ENCODE peak calls at places on chromosomes 11 and 22, in five cellular contexts. M is H7, P is GM06990, I is astrocyte of the cerebellum, W is mesenchymal stem cell. S is an unnamed sample.

GRCh38 chr11:127106938-127107337 is 106.4 kb upstream of the KIRREL3 start:
- DNase-seq in M (no peak), P (no peak), I (no peak), W (no peak), S (no peak)

GRCh38 chr11:119484741-119485605 is 62.0 kb upstream of the THY1 start:
- DNase-seq in M (peak), P (no peak), I (no peak), W (no peak), S (peak)

GRCh38 chr11:22165087-22165486 is 27.8 kb upstream of the ANO5 start:
- DNase-seq in M (no peak), P (no peak), I (no peak), W (no peak), S (no peak)

GRCh38 chr11:60288531-60288930 is 8.1 kb downstream of the MS4A4A start:
- DNase-seq in M (no peak), P (no peak), I (no peak), W (no peak), S (no peak)

GRCh38 chr11:45664376-45665205 is 831 bp downstream of the CHST1 start:
- DNase-seq in M (peak), P (no peak), I (no peak), W (no peak), S (no peak)

GRCh38 chr11:111521132-111521531 is 6.6 kb downstream of the HOATZ start:
- DNase-seq in M (no peak), P (no peak), I (no peak), W (no peak), S (no peak)

GRCh38 chr22:42277988-42278776 is 7.7 kb upstream of the TCF20 start:
- DNase-seq in M (peak), P (no peak), I (no peak), W (no peak), S (peak)

GRCh38 chr11:115301029-115301428 is 203.2 kb downstream of the CADM1 start:
- DNase-seq in M (no peak), P (no peak), I (no peak), W (no peak), S (no peak)

GRCh38 chr11:113937918-113938317 is 33.3 kb downstream of the HTR3B start:
- DNase-seq in M (no peak), P (no peak), I (no peak), W (no peak), S (no peak)

GRCh38 chr11:113934797-113935196 is 30.2 kb downstream of the HTR3B start:
- DNase-seq in M (no peak), P (no peak), I (no peak), W (no peak), S (no peak)

GRCh38 chr11:113935858-113936257 is 31.3 kb downstream of the HTR3B start:
- DNase-seq in M (no peak), P (no peak), I (no peak), W (no peak), S (no peak)

DNA sequence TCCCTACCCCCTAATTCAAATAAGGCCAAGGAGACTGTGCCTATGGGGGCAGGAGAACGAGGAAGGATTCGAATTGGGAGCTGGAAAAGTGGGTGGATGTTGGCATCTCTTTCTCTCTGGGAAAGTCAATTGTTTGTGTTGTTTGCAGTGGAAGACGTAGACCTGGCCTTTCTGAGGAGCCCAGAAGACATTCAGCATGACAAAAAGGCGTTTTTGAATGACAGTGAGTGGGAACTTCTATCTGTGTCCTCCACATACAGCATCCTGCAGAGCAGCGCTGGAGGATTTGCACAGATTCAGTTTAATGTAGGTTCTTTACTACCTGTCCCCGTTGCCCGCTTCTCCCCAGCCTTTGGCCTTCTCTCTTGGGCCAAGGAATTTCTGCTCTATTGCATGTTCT is 28.2 kb downstream of the HTR3B start:
- DNase-seq in M (peak), P (no peak), I (no peak), W (no peak), S (no peak)
- H3K4me3 ChIP-seq in M (no peak), P (no peak), I (no peak), W (no peak), S (no peak)

GRCh38 chr22:25700996-25701815 is 40.8 kb upstream of the MYO18B start:
- DNase-seq in M (no peak), P (no peak), I (no peak), W (no peak), S (no peak)
- H3K4me3 ChIP-seq in M (no peak), P (no peak), I (no peak), W (peak), S (no peak)

DNA sequence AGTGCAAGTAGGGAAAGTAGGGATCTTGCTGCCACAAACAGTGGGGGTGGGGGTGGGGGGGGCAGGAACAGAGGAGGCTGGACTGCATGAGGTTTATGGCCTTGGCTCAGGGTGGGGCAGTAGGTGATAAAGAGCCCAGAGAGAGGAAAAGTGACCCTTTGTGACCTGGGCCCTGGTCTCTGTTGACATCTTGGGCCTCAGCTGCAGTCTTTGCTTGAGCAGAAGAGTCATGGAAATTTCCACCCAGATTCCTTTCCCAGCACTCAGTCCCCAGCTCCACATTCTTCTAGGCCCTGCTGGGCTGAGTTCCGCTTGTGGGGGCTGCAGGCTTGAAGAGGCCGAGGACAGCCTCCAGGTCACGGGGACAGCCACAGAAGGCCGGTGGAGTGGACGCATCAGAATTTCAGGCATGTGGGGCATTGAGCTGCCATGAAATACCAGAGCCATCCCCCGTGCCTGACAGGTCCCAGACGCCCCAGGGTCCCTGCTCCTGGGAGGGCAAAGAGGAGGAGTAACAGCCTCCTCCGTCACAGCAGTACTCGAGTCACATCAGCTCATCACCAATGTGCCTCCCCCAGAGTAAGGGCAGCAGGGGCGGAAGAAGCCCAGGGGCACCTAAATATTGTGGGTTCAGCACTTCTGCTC is 9.7 kb upstream of the MALAT1 start:
- DNase-seq in M (no peak), P (no peak), I (no peak), W (peak), S (no peak)
- H3K4me3 ChIP-seq in M (no peak), P (no peak), I (no peak), W (peak), S (no peak)

GRCh38 chr11:86046111-86046510 is 22.8 kb downstream of the PICALM start:
- DNase-seq in M (no peak), P (no peak), I (no peak), W (no peak), S (no peak)

GRCh38 chr11:86039094-86039493 is 29.8 kb downstream of the PICALM start:
- DNase-seq in M (no peak), P (no peak), I (no peak), W (no peak), S (no peak)

GRCh38 chr11:86040919-86041318 is 28.0 kb downstream of the PICALM start:
- DNase-seq in M (no peak), P (no peak), I (no peak), W (no peak), S (no peak)

GRCh38 chr11:86043765-86044534 is 24.9 kb downstream of the PICALM start:
- DNase-seq in M (no peak), P (no peak), I (no peak), W (no peak), S (no peak)

GRCh38 chr11:86041975-86042378 is 26.9 kb downstream of the PICALM start:
- DNase-seq in M (peak), P (peak), I (peak), W (peak), S (peak)
- H3K4me3 ChIP-seq in M (no peak), P (no peak), I (no peak), W (peak), S (no peak)